ENCODE peak calls at places on chromosomes 12 and 14, in four cellular contexts. One of them, this sample, is unnamed.

GRCh38 chr12:5173511-5174011 is 129.9 kb downstream of the KCNA5 start:
- DNase-seq in hippocampal formation: no peak
- DNase-seq in stimulated activated CD8-positive, alpha-beta memory T cell treated with anti-CD3 and anti-CD28 coated beads, Interleukin-4, amount 100 ng/mL, for 48 hours: no peak
- DNase-seq in AG04450: no peak
- DNase-seq in this sample: no peak

GRCh38 chr12:124036117-124037109 is 63.4 kb downstream of the ZNF664 start:
- DNase-seq in AG04450: peak
- DNase-seq in stimulated activated CD8-positive, alpha-beta memory T cell treated with anti-CD3 and anti-CD28 coated beads, Interleukin-4, amount 100 ng/mL, for 48 hours: peak
- DNase-seq in hippocampal formation: peak
- DNase-seq in this sample: peak

GRCh38 chr14:23365353-23366162 is 586 bp upstream of the EFS start:
- DNase-seq in AG04450: no peak
- DNase-seq in stimulated activated CD8-positive, alpha-beta memory T cell treated with anti-CD3 and anti-CD28 coated beads, Interleukin-4, amount 100 ng/mL, for 48 hours: no peak
- DNase-seq in hippocampal formation: peak
- DNase-seq in this sample: peak

GRCh38 chr14:100726467-100726811 is 253 bp upstream of the DLK1 start:
- DNase-seq in stimulated activated CD8-positive, alpha-beta memory T cell treated with anti-CD3 and anti-CD28 coated beads, Interleukin-4, amount 100 ng/mL, for 48 hours: no peak
- DNase-seq in AG04450: no peak
- DNase-seq in hippocampal formation: no peak
- DNase-seq in this sample: no peak

GRCh38 chr12:100632445-100632892 is 59.0 kb downstream of the GAS2L3 start:
- DNase-seq in AG04450: no peak
- DNase-seq in stimulated activated CD8-positive, alpha-beta memory T cell treated with anti-CD3 and anti-CD28 coated beads, Interleukin-4, amount 100 ng/mL, for 48 hours: no peak
- DNase-seq in hippocampal formation: no peak
- DNase-seq in this sample: no peak

GRCh38 chr12:78192979-78193378 is 362.3 kb downstream of the NAV3 start:
- DNase-seq in stimulated activated CD8-positive, alpha-beta memory T cell treated with anti-CD3 and anti-CD28 coated beads, Interleukin-4, amount 100 ng/mL, for 48 hours: no peak
- DNase-seq in AG04450: no peak
- DNase-seq in hippocampal formation: no peak
- DNase-seq in this sample: no peak

GRCh38 chr14:36556811-36557433 is 25.5 kb downstream of the NKX2-8 start:
- DNase-seq in AG04450: no peak
- DNase-seq in hippocampal formation: peak
- DNase-seq in stimulated activated CD8-positive, alpha-beta memory T cell treated with anti-CD3 and anti-CD28 coated beads, Interleukin-4, amount 100 ng/mL, for 48 hours: peak
- DNase-seq in this sample: peak

GRCh38 chr14:74299061-74299545 is 3.6 kb downstream of the ABCD4 start:
- DNase-seq in stimulated activated CD8-positive, alpha-beta memory T cell treated with anti-CD3 and anti-CD28 coated beads, Interleukin-4, amount 100 ng/mL, for 48 hours: peak
- DNase-seq in AG04450: no peak
- DNase-seq in hippocampal formation: no peak
- DNase-seq in this sample: no peak

GRCh38 chr12:116434155-116435065 is 124.8 kb upstream of the MAP1LC3B2 start:
- DNase-seq in stimulated activated CD8-positive, alpha-beta memory T cell treated with anti-CD3 and anti-CD28 coated beads, Interleukin-4, amount 100 ng/mL, for 48 hours: no peak
- DNase-seq in AG04450: peak
- DNase-seq in hippocampal formation: peak
- DNase-seq in this sample: peak

GRCh38 chr12:106926657-106927056 is 29.1 kb upstream of the TMEM263 start:
- DNase-seq in stimulated activated CD8-positive, alpha-beta memory T cell treated with anti-CD3 and anti-CD28 coated beads, Interleukin-4, amount 100 ng/mL, for 48 hours: no peak
- DNase-seq in hippocampal formation: no peak
- DNase-seq in AG04450: no peak
- DNase-seq in this sample: no peak

GRCh38 chr14:69880051-69880487 is 853 bp downstream of the SMOC1 start:
- DNase-seq in AG04450: no peak
- DNase-seq in stimulated activated CD8-positive, alpha-beta memory T cell treated with anti-CD3 and anti-CD28 coated beads, Interleukin-4, amount 100 ng/mL, for 48 hours: no peak
- DNase-seq in hippocampal formation: no peak
- DNase-seq in this sample: peak

GRCh38 chr14:38070213-38070612 is 137.5 kb upstream of the SSTR1 start:
- DNase-seq in stimulated activated CD8-positive, alpha-beta memory T cell treated with anti-CD3 and anti-CD28 coated beads, Interleukin-4, amount 100 ng/mL, for 48 hours: no peak
- DNase-seq in hippocampal formation: no peak
- DNase-seq in AG04450: no peak
- DNase-seq in this sample: no peak

GRCh38 chr14:52694761-52695480 is 437 bp downstream of the ERO1A start:
- DNase-seq in AG04450: no peak
- DNase-seq in stimulated activated CD8-positive, alpha-beta memory T cell treated with anti-CD3 and anti-CD28 coated beads, Interleukin-4, amount 100 ng/mL, for 48 hours: peak
- DNase-seq in hippocampal formation: peak
- DNase-seq in this sample: peak

GRCh38 chr14:99041141-99041819 is 230.7 kb downstream of the BCL11B start:
- DNase-seq in AG04450: no peak
- DNase-seq in hippocampal formation: no peak
- DNase-seq in stimulated activated CD8-positive, alpha-beta memory T cell treated with anti-CD3 and anti-CD28 coated beads, Interleukin-4, amount 100 ng/mL, for 48 hours: no peak
- DNase-seq in this sample: no peak

GRCh38 chr12:107612508-107612907 is 73.1 kb upstream of the PWP1 start:
- DNase-seq in stimulated activated CD8-positive, alpha-beta memory T cell treated with anti-CD3 and anti-CD28 coated beads, Interleukin-4, amount 100 ng/mL, for 48 hours: no peak
- DNase-seq in hippocampal formation: no peak
- DNase-seq in AG04450: peak
- DNase-seq in this sample: no peak

GRCh38 chr12:95942532-95943230 is at the start of gene CCDC38:
- DNase-seq in AG04450: no peak
- DNase-seq in stimulated activated CD8-positive, alpha-beta memory T cell treated with anti-CD3 and anti-CD28 coated beads, Interleukin-4, amount 100 ng/mL, for 48 hours: peak
- DNase-seq in hippocampal formation: peak
- DNase-seq in this sample: peak

This sample was measured in G401.